ENCODE peak calls at places on chromosomes 12 and 14, in ten cellular contexts. V, Y, Z, B, A, C, S, L, U and H are unnamed samples.

GRCh38 chr12:117236456-117237001 is 46.3 kb upstream of the FBXO21 start:
- DNase-seq in Y (peak), V (peak), S (peak), B (peak), Z (peak), U (peak), L (peak), C (peak), A (peak), H (no peak)

GRCh38 chr12:25501565-25501964 is 51.5 kb downstream of the LMNTD1 start:
- DNase-seq in S (no peak), L (no peak), A (no peak), Z (no peak), B (no peak), U (no peak), C (no peak), V (peak), Y (no peak), H (no peak)

GRCh38 chr12:57166971-57167371 is 19.6 kb upstream of the LRP1-AS start:
- DNase-seq in Y (peak), V (peak), C (peak), U (no peak), L (peak), B (peak), S (no peak), A (no peak), Z (no peak), H (no peak)

GRCh38 chr12:6774557-6775062 is 2.3 kb downstream of the LAG3 start:
- DNase-seq in S (no peak), B (no peak), L (no peak), V (no peak), Z (no peak), U (no peak), Y (no peak), C (no peak), A (no peak), H (no peak)

GRCh38 chr12:96236221-96236822 is 42.1 kb downstream of the ELK3 start:
- DNase-seq in C (peak), B (peak), Z (peak), A (no peak), S (no peak), U (peak), L (no peak), V (no peak), Y (no peak), H (no peak)

GRCh38 chr14:53613404-53614253 is 343.0 kb downstream of the BMP4 start:
- DNase-seq in S (no peak), A (peak), Z (no peak), B (no peak), Y (no peak), C (no peak), V (peak), L (peak), U (no peak), H (no peak)

GRCh38 chr14:68734231-68734732 is 58.6 kb downstream of the ZFP36L1 start:
- DNase-seq in Y (no peak), Z (no peak), V (no peak), U (no peak), C (no peak), L (no peak), A (peak), B (no peak), S (no peak), H (no peak)

GRCh38 chr14:103408491-103409155 is 23.4 kb downstream of the MARK3 start:
- DNase-seq in V (peak), Z (no peak), A (no peak), L (no peak), B (no peak), Y (no peak), U (no peak), C (no peak), S (no peak), H (no peak)

GRCh38 chr14:43525647-43526046 is 981.4 kb downstream of the FSCB start:
- DNase-seq in Y (no peak), B (no peak), U (no peak), Z (no peak), S (no peak), A (no peak), C (no peak), L (no peak), V (no peak), H (no peak)

GRCh38 chr12:99977550-99977949 is 7.2 kb downstream of the ANKS1B start:
- DNase-seq in V (no peak), U (no peak), B (peak), L (no peak), S (no peak), C (no peak), Y (no peak), Z (no peak), A (no peak), H (no peak)

GRCh38 chr14:97177635-97178034 is 380.5 kb downstream of the VRK1 start:
- DNase-seq in Y (no peak), S (no peak), A (peak), C (no peak), Z (no peak), L (no peak), V (no peak), B (no peak), U (no peak), H (no peak)

GRCh38 chr12:52081263-52081733 is 1.8 kb downstream of the SMIM41 start:
- DNase-seq in Y (no peak), S (no peak), A (peak), U (no peak), B (no peak), C (no peak), V (no peak), Z (peak), L (no peak), H (no peak)

GRCh38 chr14:58977366-58977765 is 211.1 kb upstream of the DAAM1 start:
- DNase-seq in U (no peak), Z (no peak), A (no peak), Y (no peak), C (no peak), L (no peak), V (peak), S (no peak), B (no peak), H (no peak)

GRCh38 chr12:2372735-2373134 is 319.9 kb downstream of the CACNA1C start:
- DNase-seq in S (no peak), U (peak), L (no peak), V (no peak), C (peak), Y (no peak), A (no peak), Z (no peak), B (no peak), H (no peak)

GRCh38 chr12:114764516-114764915 is 80.5 kb upstream of the TBX3 start:
- DNase-seq in Z (no peak), Y (peak), U (no peak), B (no peak), C (no peak), A (no peak), L (no peak), S (no peak), V (no peak), H (no peak)

GRCh38 chr12:120687570-120688289 is 781 bp downstream of the MLEC start:
- DNase-seq in L (no peak), U (no peak), V (peak), Z (peak), C (peak), B (peak), Y (no peak), S (no peak), A (peak), H (no peak)

GRCh38 chr12:116916122-116916521 is 5.4 kb downstream of the FBXW8 start:
- DNase-seq in S (no peak), C (peak), B (peak), V (peak), U (no peak), Y (peak), A (no peak), Z (no peak), L (no peak), H (no peak)

GRCh38 chr12:92702754-92703679 is at the start of gene PLEKHG7:
- DNase-seq in V (no peak), Z (no peak), L (peak), B (no peak), U (no peak), A (peak), S (no peak), Y (no peak), C (no peak), H (no peak)

GRCh38 chr12:78062781-78063180 is 232.1 kb downstream of the NAV3 start:
- DNase-seq in B (peak), C (peak), Y (peak), S (no peak), U (peak), A (no peak), V (peak), L (peak), Z (no peak), H (no peak)

GRCh38 chr12:115468087-115468510 is 784.1 kb upstream of the TBX3 start:
- DNase-seq in U (no peak), L (peak), V (peak), S (no peak), B (peak), Y (no peak), Z (no peak), A (no peak), C (no peak), H (no peak)

GRCh38 chr12:8956772-8957171 is 7.3 kb upstream of the M6PR start:
- DNase-seq in Y (no peak), S (no peak), Z (no peak), B (no peak), L (no peak), C (no peak), U (peak), V (no peak), A (no peak), H (no peak)

GRCh38 chr12:121355818-121356217 is 3.6 kb upstream of the ANAPC5 start:
- DNase-seq in U (no peak), C (no peak), A (no peak), S (no peak), Z (no peak), V (no peak), B (no peak), L (no peak), Y (no peak), H (no peak)

GRCh38 chr12:12172106-12172511 is 94.7 kb downstream of the LRP6 start:
- DNase-seq in B (peak), C (peak), V (peak), S (no peak), U (no peak), Z (no peak), L (no peak), Y (peak), A (no peak), H (no peak)

GRCh38 chr12:7113389-7113871 is 4.4 kb upstream of the C1RL start:
- DNase-seq in A (peak), Y (no peak), S (peak), V (peak), C (peak), B (peak), L (peak), Z (no peak), U (no peak), H (peak)

GRCh38 chr14:39229222-39229543 is 4.5 kb upstream of the MIA2 start:
- DNase-seq in A (no peak), L (no peak), U (no peak), Y (peak), Z (no peak), S (no peak), V (no peak), B (peak), C (peak), H (no peak)

GRCh38 chr12:84637926-84638325 is 274.7 kb downstream of the SLC6A15 start:
- DNase-seq in C (peak), Y (peak), B (peak), S (no peak), A (no peak), Z (no peak), L (no peak), V (peak), U (no peak), H (no peak)

GRCh38 chr12:95182868-95183415 is 34.3 kb downstream of the FGD6 start:
- DNase-seq in C (peak), Y (peak), U (no peak), Z (no peak), L (peak), S (no peak), A (no peak), B (peak), V (peak), H (no peak)

GRCh38 chr12:69649529-69649928 is 38.8 kb upstream of the LRRC10 start:
- DNase-seq in L (peak), Z (no peak), B (no peak), V (no peak), U (no peak), Y (no peak), S (no peak), A (no peak), C (peak), H (no peak)

GRCh38 chr12:89544730-89545184 is 18.9 kb upstream of the POC1B start:
- DNase-seq in C (peak), V (peak), A (no peak), Y (peak), U (peak), B (peak), S (no peak), Z (peak), L (peak), H (no peak)

GRCh38 chr14:48536318-48536717 is 860.9 kb upstream of the MDGA2 start:
- DNase-seq in Z (no peak), C (no peak), A (no peak), V (no peak), B (no peak), S (no peak), U (no peak), Y (no peak), L (peak), H (no peak)

GRCh38 chr12:77995436-77996167 is 164.9 kb downstream of the NAV3 start:
- DNase-seq in L (no peak), S (no peak), B (peak), Y (peak), V (peak), U (no peak), A (no peak), C (peak), Z (no peak), H (no peak)

GRCh38 chr12:10701226-10701681 is 21.9 kb downstream of the YBX3 start:
- DNase-seq in L (no peak), B (no peak), A (no peak), V (no peak), U (no peak), S (no peak), Z (no peak), Y (no peak), C (peak), H (no peak)

GRCh38 chr14:72387727-72388126 is 455.5 kb downstream of the RGS6 start:
- DNase-seq in C (no peak), B (no peak), L (no peak), V (no peak), S (no peak), Z (no peak), U (no peak), Y (no peak), A (no peak), H (no peak)

GRCh38 chr14:24372701-24373416 is 4.9 kb downstream of the NFATC4 start:
- DNase-seq in L (no peak), A (no peak), U (peak), C (no peak), B (peak), Z (peak), Y (no peak), S (no peak), V (peak), H (no peak)

GRCh38 chr14:59406454-59407245 is 58.5 kb downstream of the GPR135 start:
- DNase-seq in C (peak), Z (no peak), A (no peak), U (no peak), S (no peak), Y (no peak), B (peak), L (no peak), V (peak), H (no peak)

GRCh38 chr12:108567974-108568652 is 5.7 kb downstream of the ISCU start:
- DNase-seq in L (no peak), A (peak), Z (no peak), C (no peak), B (no peak), Y (no peak), S (no peak), V (peak), U (no peak), H (no peak)

GRCh38 chr12:48263617-48264016 is 60.5 kb upstream of the OR10AD1 start:
- DNase-seq in A (peak), Z (no peak), B (no peak), L (no peak), V (no peak), S (no peak), U (no peak), C (no peak), Y (no peak), H (no peak)

GRCh38 chr12:5521456-5522325 is 89.8 kb downstream of the NTF3 start:
- DNase-seq in Z (no peak), Y (no peak), A (no peak), L (no peak), U (no peak), B (no peak), C (no peak), V (no peak), S (peak), H (no peak)

GRCh38 chr12:131323879-131324278 is 370.2 kb downstream of the ADGRD1 start:
- DNase-seq in U (no peak), Z (no peak), B (no peak), C (no peak), V (no peak), S (no peak), A (no peak), Y (no peak), L (no peak), H (no peak)
- TF ChIP-seq CTCF in U (no peak), Z (no peak), B (no peak), C (no peak), V (no peak), S (no peak), A (no peak), Y (no peak), L (no peak), H (no peak)

GRCh38 chr14:38197001-38197760 is 10.5 kb upstream of the SSTR1 start:
- DNase-seq in L (no peak), V (peak), Z (no peak), C (peak), Y (no peak), B (peak), A (no peak), U (no peak), S (no peak), H (no peak)
- TF ChIP-seq CTCF in L (peak), V (no peak), Z (peak), C (peak), Y (peak), B (peak), A (peak), U (peak), S (peak), H (peak)

GRCh38 chr12:172732-173161 is 41.2 kb downstream of the SLC6A12 start:
- DNase-seq in V (no peak), C (no peak), B (no peak), Z (no peak), U (no peak), S (no peak), A (no peak), Y (no peak), L (no peak), H (no peak)
- TF ChIP-seq CTCF in V (no peak), C (no peak), B (no peak), Z (no peak), U (no peak), S (no peak), A (no peak), Y (no peak), L (no peak), H (no peak)

DNA sequence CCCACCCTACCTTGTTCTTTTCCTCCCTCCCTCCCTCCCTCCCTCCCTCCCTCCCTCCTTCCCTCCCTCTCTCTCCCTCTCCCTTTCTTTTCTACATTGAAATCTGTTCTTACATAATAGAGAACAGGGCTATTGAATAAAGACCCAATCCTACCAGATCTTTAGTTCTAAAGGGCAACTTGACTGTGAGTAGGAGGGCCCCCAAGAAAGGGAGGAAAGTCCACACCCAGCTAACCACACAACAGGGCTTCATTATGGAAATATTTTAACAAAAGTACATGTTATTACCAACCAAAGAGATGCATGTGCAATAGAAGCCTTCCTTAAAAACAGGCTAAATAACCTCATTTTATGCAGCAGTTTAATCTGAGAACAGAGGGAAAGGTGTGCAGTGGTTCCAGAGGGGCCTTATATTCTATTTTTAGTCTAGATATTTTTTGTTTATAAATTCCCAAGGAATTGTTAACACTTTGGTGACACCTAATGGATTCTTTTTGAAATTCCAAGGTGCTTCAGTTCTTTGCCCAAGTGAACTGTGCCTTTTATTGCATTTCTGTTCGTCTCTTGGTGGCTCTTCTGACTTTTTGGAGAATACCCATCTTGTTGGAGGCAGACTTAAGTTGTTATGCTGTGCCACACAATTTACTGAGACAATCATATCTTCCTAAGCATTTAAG is 63.0 kb downstream of the GNS start:
- DNase-seq in A (no peak), Y (no peak), V (peak), Z (no peak), U (no peak), B (peak), C (peak), L (peak), S (no peak), H (no peak)
- TF ChIP-seq CTCF in A (no peak), Y (peak), V (peak), Z (peak), U (peak), B (peak), C (peak), L (peak), S (no peak), H (peak)